ENCODE peak calls at places on chromosome 6, in nine cellular contexts. N is activated T-cell treated with anti-CD3 and anti-CD28 coated beads, Interleukin-2, amount 50 U/mL, for 24 hours; D is HS-5; M is endothelial cell of umbilical vein; V is esophagus muscularis mucosa; H is fibroblast of mammary gland; J is suprapubic skin; O is caudate nucleus; B is SJSA1. A is an unnamed sample.

GRCh38 chr6:144718431-144718830 is 433.3 kb downstream of the UTRN start:
- DNase-seq in N (no peak), D (no peak), M (no peak), V (no peak), H (peak), J (no peak), O (no peak), B (peak), A (no peak)

GRCh38 chr6:26553264-26553738 is 15.1 kb downstream of the HMGN4 start:
- DNase-seq in N (peak), D (peak), M (peak), V (no peak), H (peak), J (no peak), O (peak), B (no peak), A (peak)

GRCh38 chr6:151276112-151276745 is 36.5 kb downstream of the AKAP12 start:
- DNase-seq in N (no peak), D (peak), M (no peak), V (no peak), H (peak), J (no peak), O (no peak), B (no peak), A (no peak)

GRCh38 chr6:48140221-48140620 is 29.2 kb upstream of the PTCHD4 start:
- DNase-seq in N (no peak), D (peak), M (no peak), V (no peak), H (peak), J (no peak), O (no peak), B (no peak), A (no peak)

GRCh38 chr6:89553446-89553845 is 85.1 kb downstream of the LYRM2 start:
- DNase-seq in N (no peak), D (no peak), M (no peak), V (no peak), H (no peak), J (no peak), O (no peak), B (no peak), A (no peak)

GRCh38 chr6:89406157-89406556 is 5.9 kb downstream of the RRAGD start:
- DNase-seq in N (no peak), D (no peak), M (no peak), V (peak), H (no peak), J (no peak), O (no peak), B (no peak), A (no peak)

GRCh38 chr6:53728570-53729194 is 63.1 kb upstream of the KLHL31 start:
- DNase-seq in N (peak), D (no peak), M (peak), V (no peak), H (peak), J (no peak), O (peak), B (peak), A (peak)

GRCh38 chr6:156662025-156662445 is 115.1 kb upstream of the ARID1B start:
- DNase-seq in N (no peak), D (no peak), M (peak), V (peak), H (peak), J (no peak), O (no peak), B (no peak), A (no peak)

GRCh38 chr6:149248688-149249369 is 68.7 kb upstream of the TAB2 start:
- DNase-seq in N (no peak), D (no peak), M (no peak), V (no peak), H (no peak), J (no peak), O (no peak), B (peak), A (no peak)

GRCh38 chr6:10221186-10221585 is 193.7 kb downstream of the TFAP2A start:
- DNase-seq in N (no peak), D (no peak), M (no peak), V (no peak), H (no peak), J (no peak), O (no peak), B (peak), A (no peak)

GRCh38 chr6:14120556-14120955 is 3.0 kb downstream of the CD83 start:
- DNase-seq in N (no peak), D (no peak), M (no peak), V (no peak), H (peak), J (no peak), O (no peak), B (no peak), A (no peak)

GRCh38 chr6:149716181-149716580 is 1.7 kb downstream of the LATS1 start:
- DNase-seq in N (no peak), D (no peak), M (no peak), V (no peak), H (peak), J (no peak), O (no peak), B (no peak), A (no peak)

GRCh38 chr6:7545509-7546369 is 4.3 kb downstream of the DSP start:
- DNase-seq in N (no peak), D (no peak), M (no peak), V (peak), H (no peak), J (no peak), O (no peak), B (no peak), A (no peak)

GRCh38 chr6:25100288-25100687 is 164.5 kb upstream of the RIPOR2 start:
- DNase-seq in N (no peak), D (no peak), M (no peak), V (no peak), H (peak), J (no peak), O (no peak), B (no peak), A (no peak)

GRCh38 chr6:22306741-22307466 is 10.1 kb upstream of the PRL start:
- DNase-seq in N (no peak), D (no peak), M (no peak), V (no peak), H (no peak), J (no peak), O (no peak), B (no peak), A (no peak)

GRCh38 chr6:66496659-66497058 is 789.6 kb upstream of the EYS start:
- DNase-seq in N (no peak), D (no peak), M (no peak), V (no peak), H (peak), J (no peak), O (no peak), B (no peak), A (no peak)

GRCh38 chr6:164344801-164345291 is 930.3 kb downstream of the QKI start:
- DNase-seq in N (no peak), D (no peak), M (no peak), V (no peak), H (peak), J (no peak), O (no peak), B (no peak), A (no peak)

GRCh38 chr6:150517175-150517574 is 82.5 kb upstream of the PLEKHG1 start:
- DNase-seq in N (no peak), D (no peak), M (no peak), V (peak), H (no peak), J (no peak), O (no peak), B (no peak), A (no peak)

GRCh38 chr6:25942561-25943147 is 12.2 kb upstream of the SLC17A2 start:
- DNase-seq in N (no peak), D (no peak), M (peak), V (no peak), H (peak), J (no peak), O (no peak), B (no peak), A (no peak)

GRCh38 chr6:27281569-27281968 is 30.5 kb downstream of the POM121L2 start:
- DNase-seq in N (no peak), D (no peak), M (no peak), V (no peak), H (no peak), J (no peak), O (no peak), B (no peak), A (no peak)

GRCh38 chr6:99096186-99096585 is 148.4 kb upstream of the FBXL4 start:
- DNase-seq in N (no peak), D (no peak), M (no peak), V (no peak), H (no peak), J (no peak), O (no peak), B (no peak), A (no peak)

GRCh38 chr6:118197539-118197938 is 290.5 kb downstream of the SLC35F1 start:
- DNase-seq in N (no peak), D (no peak), M (no peak), V (no peak), H (no peak), J (no peak), O (no peak), B (no peak), A (no peak)

GRCh38 chr6:133047706-133048105 is 193.5 kb upstream of the EYA4 start:
- DNase-seq in N (no peak), D (no peak), M (no peak), V (no peak), H (no peak), J (no peak), O (no peak), B (no peak), A (no peak)

GRCh38 chr6:129359811-129360787 is 349.9 kb downstream of the ARHGAP18 start:
- DNase-seq in N (no peak), D (no peak), M (no peak), V (no peak), H (no peak), J (no peak), O (no peak), B (no peak), A (no peak)

GRCh38 chr6:111657146-111657545 is 51.5 kb upstream of the TRAF3IP2 start:
- DNase-seq in N (no peak), D (peak), M (peak), V (no peak), H (peak), J (no peak), O (no peak), B (peak), A (no peak)

GRCh38 chr6:106820412-106820852 is 154.1 kb downstream of the CD24 start:
- DNase-seq in N (no peak), D (no peak), M (no peak), V (no peak), H (peak), J (no peak), O (no peak), B (peak), A (no peak)

GRCh38 chr6:132132911-132133639 is 181.9 kb upstream of the CCN2 start:
- DNase-seq in N (no peak), D (no peak), M (peak), V (no peak), H (peak), J (no peak), O (no peak), B (peak), A (no peak)

GRCh38 chr6:134537146-134537555 is 219.2 kb upstream of the SGK1 start:
- DNase-seq in N (no peak), D (peak), M (no peak), V (no peak), H (peak), J (no peak), O (no peak), B (peak), A (no peak)

GRCh38 chr6:123022980-123023379 is 26.9 kb downstream of the CLVS2 start:
- DNase-seq in N (no peak), D (no peak), M (no peak), V (no peak), H (peak), J (no peak), O (no peak), B (no peak), A (no peak)

GRCh38 chr6:84528201-84528600 is 236.2 kb downstream of the TBX18 start:
- DNase-seq in N (no peak), D (no peak), M (no peak), V (no peak), H (no peak), J (no peak), O (no peak), B (no peak), A (no peak)